ENCODE peak calls at places on chromosome 12, in four cellular contexts. W, M, Z and J are unnamed samples.

GRCh38 chr12:124831590-124831989 is 32.1 kb downstream of the SCARB1 start:
- DNase-seq in Z (no peak), M (no peak), W (no peak), J (no peak)

GRCh38 chr12:49335118-49335954 is 1.7 kb downstream of the C1QL4 start:
- DNase-seq in M (no peak), W (no peak), Z (no peak), J (no peak)

GRCh38 chr12:132154941-132155770 is 10.9 kb downstream of the NOC4L start:
- DNase-seq in Z (no peak), M (no peak), W (no peak), J (no peak)

GRCh38 chr12:45703942-45704341 is 25.6 kb upstream of the ARID2 start:
- DNase-seq in M (no peak), W (no peak), Z (no peak), J (no peak)

GRCh38 chr12:68310370-68310769 is 21.8 kb downstream of the MDM1 start:
- DNase-seq in W (no peak), M (no peak), Z (no peak), J (no peak)

GRCh38 chr12:9149372-9149771 is 33.7 kb upstream of the A2M start:
- DNase-seq in W (no peak), M (peak; percentile 3), Z (no peak), J (no peak)

GRCh38 chr12:107320929-107321618 is 227.7 kb upstream of the CRY1 start:
- DNase-seq in Z (no peak), M (no peak), W (no peak), J (peak; percentile 68)

GRCh38 chr12:105455250-105455649 is 124.8 kb downstream of the C12orf75 start:
- DNase-seq in M (no peak), Z (no peak), W (no peak), J (no peak)

GRCh38 chr12:131443019-131444000 is 267.6 kb upstream of the SFSWAP start:
- DNase-seq in W (no peak), M (no peak), Z (no peak), J (no peak)

GRCh38 chr12:79058342-79058741 is 193.8 kb downstream of the SYT1 start:
- DNase-seq in M (no peak), Z (peak; percentile 13), W (no peak), J (no peak)

GRCh38 chr12:10069099-10069498 is 29.7 kb downstream of the CLEC1A start:
- DNase-seq in M (no peak), Z (no peak), W (no peak), J (no peak)

GRCh38 chr12:13982010-13982409 is 608 bp upstream of the GRIN2B start:
- DNase-seq in W (no peak), Z (no peak), M (no peak), J (peak; percentile 96)

GRCh38 chr12:15346488-15346887 is 24.2 kb downstream of the PTPRO start:
- DNase-seq in Z (no peak), W (no peak), M (no peak), J (no peak)

GRCh38 chr12:96194901-96195844 is 998 bp downstream of the ELK3 start:
- DNase-seq in W (peak; percentile 80), M (peak; percentile 69), Z (no peak), J (no peak)

GRCh38 chr12:78181544-78182162 is 351.0 kb downstream of the NAV3 start:
- DNase-seq in Z (peak; percentile 2), W (no peak), M (peak; percentile 3), J (no peak)

GRCh38 chr12:89525002-89525823 is 617 bp upstream of the GALNT4 start:
- DNase-seq in M (peak; percentile 61), Z (peak; percentile 17), W (no peak), J (no peak)

GRCh38 chr12:96034631-96035282 is 630 bp downstream of the LTA4H start:
- DNase-seq in W (no peak), M (peak; percentile 23), Z (peak; percentile 22), J (no peak)

GRCh38 chr12:99442758-99443157 is 204.8 kb upstream of the GARIN6 start:
- DNase-seq in W (no peak), Z (no peak), M (no peak), J (no peak)

GRCh38 chr12:26150737-26151450 is 26.1 kb upstream of the BHLHE41 start:
- DNase-seq in M (no peak), W (no peak), Z (no peak), J (no peak)

GRCh38 chr12:45991289-45992249 is 1.2 kb upstream of the SCAF11 start:
- DNase-seq in W (no peak), M (peak; percentile 89), Z (peak; percentile 76), J (peak; percentile 67)

GRCh38 chr12:93702707-93703305 is 25.6 kb downstream of the CRADD start:
- DNase-seq in M (no peak), Z (no peak), W (no peak), J (no peak)

GRCh38 chr12:109020750-109021380 is at the start of gene SVOP:
- DNase-seq in Z (peak; percentile 63), W (no peak), M (peak; percentile 80), J (peak; percentile 97)

GRCh38 chr12:25591132-25591531 is 38.0 kb upstream of the LMNTD1 start:
- DNase-seq in M (no peak), Z (no peak), W (no peak), J (peak; percentile 43)

GRCh38 chr12:93292731-93293566 is 84.8 kb upstream of the NUDT4 start:
- DNase-seq in W (no peak), Z (peak; percentile 81), M (no peak), J (no peak)

GRCh38 chr12:51886021-51886710 is 1.7 kb upstream of the ANKRD33 start:
- DNase-seq in M (peak; percentile 46), Z (peak; percentile 56), W (no peak), J (no peak)
- TF ChIP-seq HDAC6 in M (no peak), Z (no peak), W (no peak), J (no peak)

DNA sequence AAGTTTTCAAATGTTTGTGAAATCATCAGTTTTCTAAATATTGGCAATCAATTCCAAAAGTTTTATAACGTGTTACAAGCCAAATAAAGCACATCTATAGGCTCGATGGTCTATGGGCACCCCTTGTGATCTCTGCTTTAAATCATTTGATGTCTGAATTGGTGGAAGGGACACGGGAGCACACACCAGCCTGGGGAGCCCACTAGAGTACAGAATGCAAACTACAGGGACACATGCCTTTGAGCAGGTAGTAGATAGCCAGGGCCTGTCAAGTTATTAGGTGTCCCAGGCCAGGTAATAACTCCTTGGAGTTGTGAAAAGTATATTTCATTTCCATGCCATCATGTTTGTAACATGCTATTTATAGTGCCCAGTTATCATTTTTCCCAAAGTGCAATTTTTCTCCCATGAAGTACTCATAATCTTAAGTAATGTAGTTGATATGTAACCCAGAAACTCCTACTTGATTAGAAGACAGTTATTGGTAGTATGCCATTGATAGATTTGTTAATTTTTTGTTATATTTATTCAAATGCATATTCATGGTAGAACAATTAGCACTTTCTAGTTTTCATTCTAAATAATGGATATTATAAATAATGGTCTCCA is 97.0 kb upstream of the FGD4 start:
- DNase-seq in M (peak; percentile 54), W (peak; percentile 63), Z (peak; percentile 53), J (no peak)
- TF ChIP-seq HDAC6 in M (no peak), W (no peak), Z (no peak), J (no peak)

GRCh38 chr12:120286768-120287490 is 4.8 kb downstream of the RNU4-2 start:
- DNase-seq in Z (no peak), W (no peak), M (no peak), J (no peak)

GRCh38 chr12:120282229-120282628 is 9.5 kb downstream of the RNU4-2 start:
- DNase-seq in W (no peak), Z (no peak), M (no peak), J (no peak)

GRCh38 chr12:120287491-120287890 is 4.2 kb downstream of the RNU4-2 start:
- DNase-seq in M (no peak), W (no peak), Z (no peak), J (no peak)

GRCh38 chr12:120278137-120279069 is 12.9 kb upstream of the PXN start:
- DNase-seq in M (no peak), Z (no peak), W (no peak), J (no peak)

GRCh38 chr12:120283318-120283717 is 8.4 kb downstream of the RNU4-2 start:
- DNase-seq in W (no peak), M (no peak), Z (no peak), J (no peak)
- TF ChIP-seq HDAC6 in W (no peak), M (no peak), Z (no peak), J (no peak)

DNA sequence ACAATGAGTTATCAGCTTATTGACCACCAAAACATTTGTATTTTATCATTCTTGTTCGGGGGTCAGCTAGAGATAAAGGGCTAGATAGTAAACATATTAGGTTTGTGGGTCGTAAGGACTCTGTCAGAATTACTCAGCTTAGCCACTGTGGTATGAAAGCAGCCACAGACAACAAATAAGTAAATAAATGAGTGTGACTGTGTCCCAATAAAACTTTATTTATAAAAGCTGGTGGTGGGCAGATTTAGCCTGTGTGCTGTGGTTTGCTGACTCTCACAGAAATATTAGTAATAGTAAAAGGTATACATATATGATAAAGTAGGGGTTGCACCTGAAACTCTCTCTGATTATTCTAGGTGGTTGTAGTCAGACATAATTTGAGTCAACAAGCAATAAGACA is 56.1 kb downstream of the TPH2 start:
- DNase-seq in W (no peak), M (no peak), Z (no peak), J (no peak)
- TF ChIP-seq HDAC6 in W (no peak), M (no peak), Z (no peak), J (no peak)

DNA sequence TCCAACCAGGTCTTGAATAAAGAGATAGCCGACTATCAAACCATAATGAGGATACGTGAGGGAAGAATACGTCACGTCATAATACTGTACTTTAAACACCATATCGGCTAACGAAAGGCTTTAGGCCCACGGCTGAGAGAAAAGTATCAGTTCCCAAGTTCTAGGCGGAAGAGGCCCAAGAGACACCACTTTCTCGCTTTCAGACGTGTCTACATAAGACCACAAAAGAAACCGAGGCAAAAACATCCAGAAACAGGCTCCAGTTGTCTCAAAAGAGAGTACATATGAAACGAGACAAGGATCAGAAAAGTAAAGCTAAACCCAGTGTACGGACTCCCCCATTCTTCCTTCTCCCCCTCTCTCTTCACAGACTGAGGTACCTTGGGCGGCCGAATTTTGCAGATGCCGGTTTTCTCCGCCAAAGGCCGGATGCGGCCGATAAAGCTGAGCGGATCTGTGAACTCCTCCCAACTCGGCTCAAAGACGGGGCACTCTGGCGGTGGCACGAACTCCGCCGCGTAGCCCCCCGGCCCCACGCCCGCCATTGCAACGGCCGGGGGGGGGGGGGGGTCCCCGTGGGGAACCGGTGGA is 478 bp downstream of the KDM5A start:
- DNase-seq in Z (no peak), W (no peak), M (peak; percentile 24), J (no peak)
- TF ChIP-seq HDAC6 in Z (no peak), W (no peak), M (no peak), J (no peak)

GRCh38 chr12:33967760-33968159 is 54.5 kb upstream of the ALG10 start:
- DNase-seq in Z (no peak), W (no peak), M (no peak), J (no peak)
- TF ChIP-seq HDAC6 in Z (no peak), W (no peak), M (no peak), J (no peak)

DNA sequence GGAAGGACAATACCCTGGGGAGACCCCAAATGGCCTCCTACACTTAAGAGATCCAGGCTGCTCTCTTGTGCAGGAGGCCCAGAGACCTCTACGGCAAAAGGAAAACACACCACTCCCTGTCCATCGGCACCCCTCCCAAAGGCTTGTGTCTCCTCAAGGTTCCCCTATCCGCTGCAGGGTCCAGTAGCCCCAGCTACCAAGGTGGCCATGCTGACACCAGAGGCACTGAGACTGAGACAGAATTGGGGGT is 631 bp downstream of the DDIT3 start:
- DNase-seq in M (no peak), Z (no peak), W (no peak), J (no peak)
- TF ChIP-seq HDAC6 in M (no peak), Z (no peak), W (no peak), J (no peak)